ENCODE peak calls at places on chromosomes 11 and 22, in seven cellular contexts. D is astrocyte of the spinal cord; M is HCT116; S is endodermal cell; N is CD4-positive, alpha-beta T cell; P is MCF 10A; F is endothelial cell. L is an unnamed sample.

GRCh38 chr22:40668611-40669390 is 10.5 kb upstream of the MCHR1 start:
- DNase-seq in N (no peak), M (peak; percentile 31), F (peak; percentile 21), S (no peak), P (peak; percentile 88), D (peak; percentile 64), L (no peak)

GRCh38 chr11:99693941-99694492 is 673.3 kb downstream of the CNTN5 start:
- DNase-seq in M (no peak), N (no peak), P (peak; percentile 77), D (peak; percentile 89), S (no peak), F (no peak), L (no peak)

GRCh38 chr11:115321602-115322289 is 182.5 kb downstream of the CADM1 start:
- DNase-seq in S (no peak), M (no peak), N (no peak), P (no peak), F (no peak), D (peak; percentile 16), L (no peak)

GRCh38 chr11:119793335-119793984 is 64.5 kb upstream of the NECTIN1 start:
- DNase-seq in N (no peak), M (no peak), F (no peak), S (peak; percentile 75), D (no peak), P (no peak), L (no peak)

GRCh38 chr22:40838486-40838885 is 18.0 kb downstream of the ST13 start:
- DNase-seq in S (no peak), M (no peak), F (no peak), N (no peak), P (no peak), D (no peak), L (no peak)

GRCh38 chr22:30392661-30393321 is 4.0 kb upstream of the SEC14L2 start:
- DNase-seq in S (peak; percentile 69), N (no peak), M (no peak), P (no peak), D (no peak), F (no peak), L (peak; percentile 19)

GRCh38 chr22:47128216-47129215 is 366.1 kb downstream of the TBC1D22A start:
- DNase-seq in F (no peak), M (no peak), P (no peak), S (no peak), D (no peak), N (no peak), L (no peak)

GRCh38 chr11:119518746-119519382 is 95.9 kb upstream of the THY1 start:
- DNase-seq in S (peak; percentile 92), D (peak; percentile 45), P (peak; percentile 62), F (peak; percentile 64), N (no peak), M (no peak), L (no peak)

GRCh38 chr11:134571301-134571700 is 159.3 kb upstream of the B3GAT1 start:
- DNase-seq in D (no peak), N (no peak), M (no peak), S (peak; percentile 46), P (no peak), F (no peak), L (no peak)

GRCh38 chr11:101321222-101321621 is 191.6 kb upstream of the PGR start:
- DNase-seq in S (peak; percentile 70), M (no peak), N (no peak), F (no peak), D (no peak), P (peak; percentile 33), L (no peak)
- TF ChIP-seq CTCF in S (peak; percentile 63), M (no peak), N (no peak), F (no peak), D (no peak), P (no peak), L (no peak)

GRCh38 chr11:20443596-20443995 is 56.1 kb downstream of the PRMT3 start:
- DNase-seq in D (peak; percentile 38), M (peak; percentile 18), P (peak; percentile 32), S (no peak), F (no peak), N (no peak), L (no peak)
- TF ChIP-seq CTCF in D (peak; percentile 29), M (peak; percentile 42), P (peak; percentile 31), S (peak; percentile 69), F (peak; percentile 42), N (peak; percentile 17), L (peak; percentile 40)

DNA sequence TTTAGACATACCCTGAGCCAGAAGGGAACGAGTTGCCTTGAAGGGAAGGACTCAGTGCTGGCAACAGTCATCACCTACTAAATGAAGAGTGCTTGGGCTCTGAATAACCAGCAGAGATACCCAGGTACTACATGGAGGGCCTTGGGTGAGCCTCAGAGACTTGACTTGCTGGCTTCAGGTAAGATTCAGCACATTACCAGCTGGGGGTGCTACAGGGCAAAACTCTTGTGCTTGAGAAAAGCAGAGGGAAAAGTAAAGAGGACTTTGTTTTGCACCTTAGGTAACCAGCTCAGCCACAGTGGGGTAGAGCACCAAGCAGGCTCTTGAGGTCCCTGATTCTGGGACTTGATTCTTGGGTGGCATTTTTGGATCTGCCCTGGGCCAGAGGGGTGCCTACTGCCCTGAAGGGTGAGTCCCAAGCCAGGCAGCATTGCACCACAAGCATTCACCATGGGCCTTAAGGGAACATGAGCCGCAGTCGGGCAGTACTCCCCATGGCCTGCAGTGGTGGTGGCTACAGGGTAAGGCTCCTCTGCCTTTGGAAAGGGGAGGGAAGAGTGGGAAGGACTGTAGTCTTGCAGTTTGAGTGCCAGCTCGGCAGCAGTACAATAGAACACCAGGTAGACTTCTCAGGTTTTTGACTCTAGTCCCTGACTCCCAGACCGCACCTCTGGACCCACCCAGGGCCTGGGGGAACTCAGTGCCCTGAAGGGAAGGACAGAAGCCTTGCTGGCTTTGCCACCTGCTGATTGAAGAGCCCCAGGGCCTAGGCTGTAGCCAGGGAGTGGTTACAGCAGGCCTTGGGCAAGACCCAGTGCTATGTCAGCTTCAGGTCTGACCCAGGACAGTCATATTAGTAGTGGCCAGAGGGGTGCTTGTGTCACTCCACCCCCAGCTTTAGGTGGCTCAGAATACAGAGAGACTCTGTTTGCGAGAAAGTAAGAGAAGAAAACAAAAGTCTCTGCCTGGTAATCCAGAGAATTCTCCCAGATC is 22.7 kb upstream of the PLEKHA7 start:
- DNase-seq in P (peak; percentile 19), S (peak; percentile 86), M (peak; percentile 7), N (no peak), D (no peak), F (no peak), L (no peak)
- TF ChIP-seq CTCF in P (no peak), S (peak; percentile 75), M (peak; percentile 54), N (no peak), D (no peak), F (no peak), L (peak; percentile 36)

GRCh38 chr11:29578806-29579205 is 438.0 kb downstream of the KCNA4 start:
- DNase-seq in N (no peak), D (no peak), F (no peak), P (no peak), M (no peak), S (peak; percentile 60), L (no peak)
- TF ChIP-seq CTCF in N (no peak), D (no peak), F (no peak), P (no peak), M (no peak), S (no peak), L (no peak)

DNA sequence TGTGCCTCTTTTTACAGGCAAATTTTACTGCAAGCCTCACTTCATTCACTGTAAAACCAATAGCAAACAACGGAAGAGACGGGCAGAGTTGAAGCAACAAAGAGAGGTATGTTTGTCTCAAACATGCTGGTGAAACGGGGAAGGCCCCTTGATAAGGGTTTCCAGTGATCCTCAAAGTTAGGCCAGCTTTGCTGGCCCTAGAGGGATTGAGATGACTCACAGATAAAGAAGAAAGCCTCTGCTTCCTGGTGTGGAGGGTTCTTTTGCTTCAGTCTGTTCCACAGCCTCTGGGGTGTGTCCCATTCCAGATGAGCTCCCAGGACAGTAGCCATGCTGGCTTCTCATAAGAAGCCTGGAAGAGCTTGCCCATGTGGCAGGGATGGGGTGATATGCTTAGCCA is 118.9 kb upstream of the PARVA start:
- DNase-seq in N (no peak), S (no peak), M (no peak), P (no peak), D (peak; percentile 41), F (no peak), L (no peak)
- TF ChIP-seq CTCF in N (no peak), S (no peak), M (no peak), P (no peak), D (no peak), F (no peak), L (no peak)

DNA sequence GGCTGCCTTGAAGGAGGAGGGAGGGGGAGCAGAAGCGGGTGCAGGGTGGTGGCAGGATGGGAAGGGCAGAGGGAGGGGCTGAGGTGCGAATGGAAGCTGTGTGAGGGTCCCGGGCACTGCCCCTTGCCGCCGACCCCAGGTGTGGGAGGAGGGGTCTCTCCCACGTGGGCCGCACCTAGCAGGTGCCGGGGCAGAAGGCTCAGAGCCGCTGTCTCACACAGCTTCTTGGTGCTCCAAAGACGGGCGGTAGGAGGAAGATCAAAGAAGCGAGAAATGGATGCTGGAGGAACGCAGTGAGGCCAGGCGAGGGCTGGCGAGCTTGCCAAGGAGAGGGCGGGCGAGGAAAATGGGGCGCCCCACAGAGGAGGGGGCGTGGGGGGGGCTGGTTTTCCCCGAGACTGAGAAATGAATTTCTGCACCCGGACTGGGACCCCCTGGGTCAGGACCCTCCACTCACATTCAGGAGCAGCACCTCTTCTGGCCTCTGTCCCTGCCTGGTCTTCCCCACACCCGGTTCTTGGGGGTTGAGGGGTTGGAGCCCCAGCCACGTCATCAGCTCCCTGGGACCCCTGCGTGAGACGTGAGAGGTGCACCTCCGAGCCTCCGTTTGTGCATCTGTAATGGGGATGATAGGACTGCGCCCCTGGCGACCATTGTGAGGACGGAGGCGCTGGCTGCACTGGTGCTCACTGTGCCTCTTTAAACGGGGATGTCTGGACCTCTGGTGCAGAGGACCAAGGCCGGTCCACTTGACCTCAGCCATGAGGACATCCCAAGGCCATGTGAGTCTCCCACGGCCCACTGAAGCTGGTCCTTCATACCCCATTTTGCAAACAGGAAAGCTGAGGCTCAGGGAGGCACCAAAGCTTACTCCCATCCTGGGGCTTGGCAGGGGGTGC is 16.8 kb downstream of the LSP1 start:
- DNase-seq in D (no peak), P (no peak), S (no peak), M (no peak), N (no peak), F (no peak), L (no peak)
- TF ChIP-seq CTCF in D (peak; percentile 15), P (no peak), S (peak; percentile 39), M (peak; percentile 35), N (no peak), F (no peak), L (no peak)

GRCh38 chr11:77557553-77557952 is 32.2 kb upstream of the AQP11 start:
- DNase-seq in S (peak; percentile 74), F (peak; percentile 31), N (no peak), M (no peak), P (peak; percentile 27), D (peak; percentile 19), L (no peak)
- TF ChIP-seq CTCF in S (peak; percentile 67), F (no peak), N (no peak), M (peak; percentile 32), P (peak; percentile 11), D (peak; percentile 33), L (peak; percentile 33)